ENCODE peak calls at places on chromosomes 2 and 18, in eight cellular contexts. H is heart left ventricle; Z is caudate nucleus; X is epithelial cell of prostate; R is heart right ventricle; V is lower lobe of right lung; N is CD8-positive, alpha-beta memory T cell; J is OCI-LY7. P is an unnamed sample.

GRCh38 chr2:32231959-32232358 is 32.7 kb downstream of the NLRC4 start:
- DNase-seq in R (no peak), X (no peak), N (no peak), H (no peak), J (no peak), V (no peak), Z (no peak), P (no peak)

GRCh38 chr18:78145096-78145495 is 834.5 kb upstream of the SALL3 start:
- DNase-seq in N (no peak), J (no peak), R (no peak), Z (no peak), V (no peak), X (no peak), H (no peak), P (no peak)

GRCh38 chr2:66714651-66715050 is 279.7 kb downstream of the MEIS1 start:
- DNase-seq in X (no peak), N (no peak), Z (no peak), R (no peak), V (no peak), J (no peak), H (no peak), P (no peak)

GRCh38 chr2:14975401-14975800 is 342.9 kb downstream of the LRATD1 start:
- DNase-seq in R (no peak), H (no peak), Z (no peak), J (no peak), N (no peak), X (no peak), V (no peak), P (no peak)

GRCh38 chr2:128638311-128638710 is 319.6 kb upstream of the HS6ST1 start:
- DNase-seq in X (no peak), N (no peak), R (no peak), V (peak; percentile 58), J (no peak), H (peak; percentile 51), Z (no peak), P (no peak)

GRCh38 chr2:128754246-128754724 is 435.6 kb upstream of the HS6ST1 start:
- DNase-seq in N (no peak), X (no peak), J (peak; percentile 93), H (peak; percentile 82), R (peak; percentile 59), V (no peak), Z (no peak), P (no peak)

GRCh38 chr2:30147715-30148611 is 1.2 kb downstream of the YPEL5 start:
- DNase-seq in Z (peak; percentile 62), N (peak; percentile 85), X (no peak), R (peak; percentile 81), H (peak; percentile 91), V (peak; percentile 90), J (peak; percentile 84), P (peak; percentile 46)

GRCh38 chr18:63963610-63964256 is 6.1 kb upstream of the SERPINB8 start:
- DNase-seq in X (no peak), V (no peak), R (peak; percentile 31), Z (peak; percentile 7), H (no peak), J (peak; percentile 50), N (peak; percentile 57), P (peak; percentile 10)

GRCh38 chr2:177245010-177245422 is 19.5 kb downstream of the NFE2L2 start:
- DNase-seq in N (no peak), H (no peak), Z (no peak), V (no peak), J (no peak), R (no peak), X (no peak), P (no peak)

GRCh38 chr2:127653421-127654083 is 7.6 kb downstream of the GPR17 start:
- DNase-seq in H (peak; percentile 66), N (no peak), R (no peak), V (peak; percentile 34), Z (no peak), J (no peak), X (no peak), P (no peak)

GRCh38 chr2:60459896-60460295 is 93.6 kb downstream of the BCL11A start:
- DNase-seq in H (no peak), Z (no peak), R (no peak), N (no peak), J (no peak), V (no peak), X (no peak), P (no peak)

GRCh38 chr2:109183871-109184270 is 54.9 kb downstream of the SH3RF3 start:
- DNase-seq in R (no peak), V (no peak), X (no peak), J (no peak), Z (no peak), H (no peak), N (no peak), P (no peak)
- H3K27ac ChIP-seq in R (no peak overlapping the region), V (no peak overlapping the region), X (no peak overlapping the region), J (no peak overlapping the region), Z (no peak overlapping the region), H (no peak overlapping the region), N (no peak overlapping the region), P (no peak overlapping the region)

GRCh38 chr2:120236296-120236695 is 13.1 kb upstream of the TMEM185B start:
- DNase-seq in J (no peak), V (no peak), Z (no peak), R (no peak), N (no peak), H (no peak), X (no peak), P (no peak)
- H3K27ac ChIP-seq in J (no peak overlapping the region), V (no peak overlapping the region), Z (no peak overlapping the region), R (no peak overlapping the region), N (no peak overlapping the region), H (no peak overlapping the region), X (no peak overlapping the region), P (no peak overlapping the region)

DNA sequence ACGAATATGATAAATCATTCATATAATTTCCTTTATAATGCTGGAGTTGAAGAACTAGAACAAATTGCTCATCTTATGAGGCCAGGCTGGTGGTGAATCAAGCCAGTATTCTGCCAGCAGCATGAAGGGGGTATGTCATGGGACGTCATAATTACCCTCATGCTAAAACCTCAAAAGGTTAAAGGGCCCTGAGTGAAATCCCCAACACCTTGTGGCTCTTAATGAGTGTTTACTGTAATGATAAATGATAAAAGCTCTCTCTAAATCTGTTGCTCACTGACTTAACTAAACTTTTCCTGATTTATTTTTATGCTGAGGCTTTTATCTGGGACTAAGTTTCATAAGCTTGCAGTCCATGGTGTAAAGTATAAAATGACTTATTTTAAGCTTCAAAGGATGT is 18.3 kb upstream of the NEDD4L start:
- DNase-seq in H (no peak), Z (no peak), J (no peak), X (no peak), V (no peak), N (no peak), R (no peak), P (no peak)
- H3K27ac ChIP-seq in H (no peak overlapping the region), Z (no peak overlapping the region), J (no peak overlapping the region), X (no peak overlapping the region), V (no peak overlapping the region), N (no peak overlapping the region), R (no peak overlapping the region), P (no peak overlapping the region)

GRCh38 chr18:9364242-9364641 is 29.7 kb downstream of the TWSG1 start:
- DNase-seq in J (no peak), H (no peak), N (no peak), Z (no peak), X (peak; percentile 22), R (no peak), V (no peak), P (no peak)
- H3K27ac ChIP-seq in J (no peak overlapping the region), H (no peak overlapping the region), N (no peak overlapping the region), Z (no peak overlapping the region), X (peak overlapping the region; percentile 12), R (no peak overlapping the region), V (no peak overlapping the region), P (no peak overlapping the region)

GRCh38 chr18:79485788-79486355 is 90.1 kb downstream of the NFATC1 start:
- DNase-seq in V (no peak), H (peak; percentile 60), N (no peak), X (no peak), R (peak; percentile 36), Z (no peak), J (no peak), P (no peak)
- H3K27ac ChIP-seq in V (no peak overlapping the region), H (no peak overlapping the region), N (no peak overlapping the region), X (no peak overlapping the region), R (peak overlapping the region; percentile 31), Z (no peak overlapping the region), J (no peak overlapping the region), P (no peak overlapping the region)

GRCh38 chr2:189178726-189179606 is 595 bp downstream of the COL5A2 start:
- DNase-seq in J (no peak), X (no peak), V (no peak), N (no peak), R (peak; percentile 13), H (no peak), Z (no peak), P (no peak)
- H3K27ac ChIP-seq in J (no peak overlapping the region), X (no peak overlapping the region), V (peak overlapping the region; percentile 44), N (no peak overlapping the region), R (peak overlapping the region; percentile 71), H (peak overlapping the region; percentile 63), Z (no peak overlapping the region), P (no peak overlapping the region)

GRCh38 chr2:58708565-58708964 is 467.4 kb upstream of the FANCL start:
- DNase-seq in X (no peak), Z (no peak), V (no peak), H (no peak), N (no peak), R (no peak), J (no peak), P (no peak)

GRCh38 chr2:58715344-58715743 is 474.2 kb upstream of the FANCL start:
- DNase-seq in J (no peak), N (no peak), X (no peak), V (no peak), R (no peak), Z (no peak), H (no peak), P (no peak)

GRCh38 chr2:58709274-58709673 is 468.1 kb upstream of the FANCL start:
- DNase-seq in Z (no peak), N (no peak), R (no peak), X (no peak), J (no peak), V (no peak), H (no peak), P (no peak)

GRCh38 chr2:58710795-58711279 is 469.7 kb upstream of the FANCL start:
- DNase-seq in Z (no peak), R (no peak), X (no peak), J (no peak), H (no peak), N (no peak), V (no peak), P (no peak)

GRCh38 chr2:58709687-58710354 is 468.7 kb upstream of the FANCL start:
- DNase-seq in V (no peak), N (no peak), Z (no peak), H (no peak), R (no peak), J (no peak), X (no peak), P (no peak)
- H3K27ac ChIP-seq in V (no peak overlapping the region), N (no peak overlapping the region), Z (no peak overlapping the region), H (no peak overlapping the region), R (no peak overlapping the region), J (no peak overlapping the region), X (no peak overlapping the region), P (no peak overlapping the region)

DNA sequence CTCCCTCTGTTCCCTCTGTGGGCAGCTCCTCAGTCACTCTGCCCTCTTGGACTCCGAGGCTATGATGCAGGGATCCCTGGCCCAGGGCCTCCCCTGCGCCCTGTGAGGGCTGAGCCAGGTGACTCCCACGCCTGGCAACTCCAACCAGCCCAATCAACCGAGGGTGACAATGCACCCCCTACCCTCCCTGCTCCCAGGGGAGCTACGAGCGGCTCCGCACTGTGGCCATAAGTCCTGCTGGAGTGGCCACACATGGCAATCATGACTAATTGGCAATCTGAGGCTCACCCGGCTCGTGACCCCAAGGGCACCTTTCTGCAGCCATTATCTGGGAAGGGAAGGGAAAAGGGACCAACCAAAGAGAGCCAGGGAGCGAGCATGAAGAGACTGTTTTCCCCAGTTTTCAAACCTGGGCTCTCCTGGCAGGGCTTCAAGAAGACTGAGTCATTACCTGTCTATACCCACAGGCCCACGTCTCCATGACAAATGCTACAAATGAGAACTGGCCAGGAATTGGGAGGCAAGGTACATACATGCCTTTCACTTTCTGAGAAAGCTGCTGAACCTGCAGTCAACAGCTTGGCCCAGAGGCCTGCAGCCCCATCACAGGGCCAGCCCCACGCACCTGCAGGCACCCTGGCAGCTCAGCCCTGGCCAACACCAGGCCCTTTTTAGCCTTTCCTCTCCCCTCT is 45.1 kb downstream of the RPL31 start:
- DNase-seq in V (no peak), H (no peak), J (no peak), R (no peak), Z (no peak), X (peak; percentile 76), N (no peak), P (no peak)
- H3K27ac ChIP-seq in V (no peak overlapping the region), H (no peak overlapping the region), J (no peak overlapping the region), R (peak overlapping the region; percentile 2), Z (no peak overlapping the region), X (no peak overlapping the region), N (no peak overlapping the region), P (no peak overlapping the region)

P was measured in substantia nigra.